ENCODE peak calls at places on chromosomes 12 and 14, in five cellular contexts. S is transverse colon, M is upper lobe of left lung, V is suprapubic skin, J is breast epithelium. R is an unnamed sample.

GRCh38 chr14:83096092-83096491 is 1562.4 kb upstream of the SEL1L start:
- DNase-seq in S (no peak), M (no peak), J (no peak), V (no peak), R (no peak)

GRCh38 chr12:53985900-53986685 is 1.1 kb downstream of the HOXC10 start:
- DNase-seq in S (no peak), M (peak), J (no peak), V (no peak), R (no peak)

GRCh38 chr12:15767301-15767700 is 21.9 kb downstream of the EPS8 start:
- DNase-seq in J (no peak), V (no peak), M (no peak), S (no peak), R (no peak)

GRCh38 chr14:103597623-103598372 is 31.2 kb upstream of the KLC1 start:
- DNase-seq in J (no peak), S (no peak), M (no peak), V (no peak), R (no peak)

GRCh38 chr12:121803861-121804416 is at the start of gene SETD1B:
- DNase-seq in S (peak), J (no peak), V (peak), M (peak), R (no peak)

GRCh38 chr14:71165121-71165574 is 257.9 kb downstream of the PCNX1 start:
- DNase-seq in V (no peak), J (no peak), S (peak), M (peak), R (no peak)

GRCh38 chr14:85991156-85991555 is 461.2 kb downstream of the FLRT2 start:
- DNase-seq in M (no peak), V (no peak), J (no peak), S (no peak), R (no peak)

GRCh38 chr12:7460375-7461259 is 16.7 kb upstream of the CD163L1 start:
- DNase-seq in J (no peak), S (peak), V (no peak), M (no peak), R (no peak)

GRCh38 chr12:129700036-129700435 is 203.8 kb downstream of the TMEM132D start:
- DNase-seq in S (no peak), V (no peak), M (peak), J (no peak), R (no peak)

GRCh38 chr12:129550353-129550752 is 353.5 kb downstream of the TMEM132D start:
- DNase-seq in J (no peak), V (no peak), S (peak), M (no peak), R (no peak)

GRCh38 chr12:114674201-114675047 is 9.6 kb downstream of the TBX3 start:
- DNase-seq in S (no peak), M (peak), V (no peak), J (no peak), R (no peak)

GRCh38 chr12:47079365-47079893 is at the start of gene PCED1B:
- DNase-seq in V (peak), M (peak), S (peak), J (peak), R (no peak)

GRCh38 chr12:50862316-50862715 is 19.6 kb downstream of the TMPRSS12 start:
- DNase-seq in V (no peak), M (no peak), J (no peak), S (no peak), R (no peak)

GRCh38 chr14:61476737-61477410 is 155.5 kb downstream of the PRKCH start:
- DNase-seq in M (no peak), V (no peak), S (peak), J (no peak), R (no peak)

GRCh38 chr14:51368721-51369163 is 128.7 kb downstream of the TMX1 start:
- DNase-seq in M (no peak), S (no peak), V (no peak), J (peak), R (no peak)

GRCh38 chr14:34340226-34340625 is 121.8 kb downstream of the SPTSSA start:
- DNase-seq in V (no peak), J (no peak), M (no peak), S (no peak), R (no peak)

GRCh38 chr12:65907465-65907864 is 83.2 kb downstream of the HMGA2 start:
- DNase-seq in J (no peak), S (no peak), V (no peak), M (no peak), R (no peak)

GRCh38 chr14:67387195-67387594 is 24.8 kb downstream of the PLEK2 start:
- DNase-seq in M (no peak), S (no peak), J (no peak), V (no peak), R (no peak)

GRCh38 chr12:68279227-68280054 is 26.0 kb upstream of the IL22 start:
- DNase-seq in J (no peak), M (no peak), S (no peak), V (no peak), R (no peak)

GRCh38 chr12:122064780-122065588 is 13.6 kb upstream of the MLXIP start:
- DNase-seq in S (no peak), M (no peak), V (no peak), J (no peak), R (no peak)

GRCh38 chr14:98146416-98146815 is 1125.6 kb downstream of the BCL11B start:
- DNase-seq in S (no peak), J (no peak), M (no peak), V (no peak), R (no peak)

GRCh38 chr14:21498540-21499526 is 12.3 kb downstream of the METTL3 start:
- DNase-seq in J (no peak), V (no peak), M (no peak), S (no peak), R (no peak)

GRCh38 chr12:52903285-52903854 is 1.5 kb downstream of the KRT8 start:
- DNase-seq in V (no peak), S (peak), J (peak), M (peak), R (peak)

GRCh38 chr12:110199360-110200123 is 75.4 kb downstream of the IFT81 start:
- DNase-seq in J (no peak), M (no peak), V (no peak), S (no peak), R (no peak)

GRCh38 chr14:84579292-84579691 is 950.7 kb upstream of the FLRT2 start:
- DNase-seq in M (peak), V (no peak), S (no peak), J (no peak), R (no peak)

GRCh38 chr12:563899-564298 is 99.3 kb downstream of the NINJ2 start:
- DNase-seq in M (no peak), S (no peak), J (no peak), V (no peak), R (no peak)

GRCh38 chr12:79766705-79767464 is 76.1 kb upstream of the PAWR start:
- DNase-seq in M (no peak), V (no peak), J (no peak), S (no peak), R (no peak)

GRCh38 chr12:4769073-4769472 is 48.9 kb downstream of the GALNT8 start:
- DNase-seq in V (no peak), S (no peak), M (no peak), J (no peak), R (no peak)

GRCh38 chr12:11732023-11732422 is 82.5 kb downstream of the ETV6 start:
- DNase-seq in M (no peak), S (no peak), V (no peak), J (no peak), R (no peak)

GRCh38 chr12:14843425-14843887 is at the start of gene ART4:
- DNase-seq in M (peak), S (no peak), V (no peak), J (no peak), R (no peak)

GRCh38 chr14:101119830-101120571 is 216.5 kb upstream of the RTL1 start:
- DNase-seq in J (no peak), V (no peak), S (no peak), M (no peak), R (no peak)

GRCh38 chr12:6084261-6084968 is 40.1 kb downstream of the VWF start:
- DNase-seq in M (no peak), V (peak), J (no peak), S (peak), R (no peak)

GRCh38 chr12:78470354-78471195 is 394.0 kb upstream of the SYT1 start:
- DNase-seq in V (no peak), J (no peak), S (peak), M (no peak), R (no peak)

GRCh38 chr14:90827919-90828610 is 11.8 kb upstream of the TTC7B start:
- DNase-seq in V (peak), M (peak), J (peak), S (peak), R (peak)

GRCh38 chr14:102761206-102761605 is 16.0 kb upstream of the TRAF3 start:
- DNase-seq in J (no peak), S (no peak), M (no peak), V (no peak), R (no peak)

GRCh38 chr12:2214411-2214810 is 161.6 kb downstream of the CACNA1C start:
- DNase-seq in J (no peak), M (no peak), V (no peak), S (no peak), R (no peak)

GRCh38 chr14:96574171-96574632 is 72.0 kb downstream of the PAPOLA start:
- DNase-seq in M (no peak), J (no peak), S (no peak), V (no peak), R (no peak)

GRCh38 chr14:99199854-99200653 is 71.9 kb downstream of the BCL11B start:
- DNase-seq in V (no peak), J (no peak), M (no peak), S (no peak), R (no peak)

GRCh38 chr12:43893670-43894069 is 57.8 kb downstream of the TMEM117 start:
- DNase-seq in M (no peak), S (no peak), V (no peak), J (no peak), R (no peak)

DNA sequence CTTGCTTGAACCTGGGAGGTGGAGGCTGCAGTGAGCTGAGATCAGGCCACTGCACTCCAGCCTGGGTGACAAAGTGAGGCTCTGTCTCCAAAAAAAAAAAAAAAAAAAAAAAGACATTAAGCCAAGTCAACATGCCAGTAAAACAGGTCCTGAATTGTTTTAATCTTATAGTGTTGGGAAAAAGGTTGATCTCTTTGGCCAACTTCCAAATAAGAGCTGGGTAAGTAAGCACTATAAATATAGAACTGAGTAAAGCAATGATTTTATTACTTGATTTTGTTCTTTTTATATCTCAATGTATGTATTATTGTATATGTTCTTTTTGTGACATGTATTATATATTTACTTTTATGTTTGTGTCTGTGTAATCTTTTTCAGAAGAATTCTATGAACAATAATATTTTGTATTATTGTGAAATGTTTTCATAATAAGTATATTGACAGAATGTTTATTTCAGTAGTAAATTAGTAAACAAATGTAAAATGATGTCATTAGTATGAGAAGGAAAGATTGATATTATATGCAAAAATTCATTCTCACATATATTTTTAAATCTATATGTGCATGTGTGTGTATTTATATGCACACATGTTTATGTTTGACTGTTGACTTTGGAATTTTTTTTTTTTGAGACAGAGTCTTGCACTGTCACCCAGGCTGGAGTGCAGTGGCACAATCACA is 9.6 kb upstream of the AKAP6 start:
- DNase-seq in M (no peak), J (no peak), S (no peak), V (no peak), R (no peak)
- TF ChIP-seq POLR2AphosphoS5 in M (no peak), J (no peak), S (no peak), V (no peak), R (no peak)

GRCh38 chr12:89708793-89709156 is at the start of gene ATP2B1:
- DNase-seq in J (peak), S (peak), V (peak), M (peak), R (peak)
- TF ChIP-seq POLR2A in J (no peak), S (no peak), V (peak), M (peak), R (peak)

GRCh38 chr12:132273992-132274334 is 55.4 kb downstream of the GALNT9 start:
- DNase-seq in S (no peak), V (no peak), J (no peak), M (no peak), R (no peak)

GRCh38 chr12:132276066-132276719 is 53.2 kb downstream of the GALNT9 start:
- DNase-seq in J (no peak), V (no peak), M (no peak), S (no peak), R (no peak)

GRCh38 chr12:132275631-132276030 is 53.8 kb downstream of the GALNT9 start:
- DNase-seq in J (no peak), S (no peak), M (peak), V (no peak), R (no peak)

GRCh38 chr12:132276720-132277373 is 52.5 kb downstream of the GALNT9 start:
- DNase-seq in V (no peak), M (no peak), J (no peak), S (no peak), R (no peak)

DNA sequence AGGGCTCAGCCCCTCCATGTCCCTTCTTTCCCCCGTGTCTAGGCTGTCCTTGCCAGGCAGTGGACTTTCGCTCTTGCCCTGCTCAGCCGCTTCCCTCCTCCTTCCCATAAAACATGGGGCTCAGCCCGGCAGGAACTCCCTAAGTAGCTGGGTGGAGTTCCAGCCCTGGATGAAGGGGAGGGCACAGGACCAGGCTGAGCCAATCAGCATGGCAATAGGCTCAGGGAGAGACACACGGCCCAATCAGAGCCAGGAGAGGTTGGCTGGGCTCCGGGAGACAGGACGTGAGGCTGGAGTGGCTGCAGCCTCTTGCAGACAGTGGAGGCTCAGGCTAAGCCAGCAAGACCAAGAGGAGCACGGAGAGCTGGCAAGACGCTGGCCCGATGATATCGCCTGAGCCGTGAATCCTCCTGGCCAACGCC is 54.3 kb downstream of the GALNT9 start:
- DNase-seq in S (peak), M (no peak), J (no peak), V (no peak), R (no peak)
- TF ChIP-seq POLR2AphosphoS5 in S (peak), M (no peak), J (no peak), V (no peak), R (no peak)

GRCh38 chr14:24051789-24052655 is at the start of gene CARMIL3:
- DNase-seq in M (peak), S (peak), V (peak), J (no peak), R (peak)
- TF ChIP-seq POLR2A in M (no peak), S (no peak), V (no peak), J (no peak), R (peak)

GRCh38 chr12:49705479-49706267 is 1.5 kb downstream of the FMNL3 start:
- DNase-seq in S (peak), M (no peak), V (no peak), J (no peak), R (no peak)
- TF ChIP-seq POLR2AphosphoS5 in S (no peak), M (peak), V (no peak), J (no peak), R (peak)

DNA sequence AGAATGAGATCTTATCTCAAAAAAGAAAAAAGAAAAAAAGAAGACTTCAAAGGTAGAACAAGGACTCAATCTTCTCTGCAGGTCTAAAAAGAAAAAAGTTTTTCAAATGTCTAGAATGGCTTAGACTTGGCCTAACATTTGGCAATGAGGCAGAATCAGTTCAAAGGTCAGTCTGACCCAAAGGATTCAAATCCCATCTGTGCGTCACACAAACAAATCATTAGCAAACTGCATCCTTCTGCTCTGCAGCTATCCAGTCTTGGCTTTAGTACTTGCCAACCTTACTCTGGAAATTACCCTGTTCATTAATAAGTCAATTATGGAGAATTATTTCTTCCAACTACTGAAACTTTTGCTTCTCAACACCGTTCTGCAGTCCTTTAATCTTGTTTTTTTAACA is 3.1 kb downstream of the YAF2 start:
- DNase-seq in M (no peak), V (no peak), S (no peak), J (no peak), R (no peak)
- TF ChIP-seq POLR2A in M (no peak), V (no peak), S (no peak), J (no peak), R (no peak)

R was measured in GM12892.